ENCODE peak calls at places on chromosomes 7 and 10, in four cellular contexts. Y is HepG2, F is pancreas, V is right cardiac atrium. N is an unnamed sample.
A peak's percentile ranks its signal among the peaks of the same experiment; 100 is the strongest.

GRCh38 chr7:106344861-106345260 is 60.1 kb upstream of the NAMPT start:
- DNase-seq in F (no peak), V (no peak), Y (no peak), N (no peak)

GRCh38 chr10:6473430-6473829 is 106.6 kb downstream of the PRKCQ start:
- DNase-seq in F (no peak), V (no peak), Y (no peak), N (peak; percentile 82)

GRCh38 chr7:50793947-50794570 is 11.4 kb upstream of the GRB10 start:
- DNase-seq in Y (no peak), F (no peak), V (peak; percentile 22), N (no peak)

GRCh38 chr10:77844713-77845454 is 81.7 kb downstream of the DLG5 start:
- DNase-seq in F (no peak), Y (no peak), V (no peak), N (no peak)

GRCh38 chr10:119981826-119982225 is 89.3 kb downstream of the SEC23IP start:
- DNase-seq in F (no peak), V (no peak), Y (no peak), N (no peak)

GRCh38 chr10:28429573-28430216 is 103.2 kb upstream of the WAC start:
- DNase-seq in F (no peak), V (no peak), Y (peak; percentile 59), N (no peak)

GRCh38 chr10:106956216-106956915 is 208.1 kb downstream of the SORCS1 start:
- DNase-seq in V (no peak), F (no peak), Y (no peak), N (no peak)

GRCh38 chr10:87767253-87767652 is 50.8 kb downstream of the ATAD1 start:
- DNase-seq in V (no peak), F (no peak), Y (no peak), N (no peak)

GRCh38 chr10:21870849-21871248 is 132.7 kb downstream of the DNAJC1 start:
- DNase-seq in Y (no peak), V (no peak), F (no peak), N (no peak)

GRCh38 chr10:79079490-79080355 is 11.0 kb downstream of the ZMIZ1 start:
- DNase-seq in F (no peak), Y (no peak), V (peak; percentile 63), N (no peak)

GRCh38 chr10:82643601-82644000 is 768.6 kb downstream of the NRG3 start:
- DNase-seq in F (no peak), V (no peak), Y (no peak), N (no peak)

GRCh38 chr10:22158426-22158825 is 59.4 kb downstream of the EBLN1 start:
- DNase-seq in Y (no peak), F (no peak), V (no peak), N (no peak)

GRCh38 chr7:144404911-144405310 is 1.4 kb upstream of the NOBOX start:
- DNase-seq in Y (no peak), F (no peak), V (no peak), N (no peak)

GRCh38 chr7:140512317-140513000 is 33.2 kb upstream of the MKRN1 start:
- DNase-seq in Y (peak; percentile 46), V (peak; percentile 46), F (peak; percentile 64), N (no peak)

GRCh38 chr10:74008212-74008731 is 10.4 kb downstream of the VCL start:
- DNase-seq in F (no peak), Y (no peak), V (no peak), N (no peak)

GRCh38 chr7:120993575-120994191 is 5.2 kb downstream of the CPED1 start:
- DNase-seq in Y (no peak), V (no peak), F (no peak), N (no peak)

GRCh38 chr7:51647931-51648351 is 331.3 kb upstream of the COBL start:
- DNase-seq in F (no peak), Y (peak; percentile 49), V (peak; percentile 30), N (no peak)

GRCh38 chr10:61397175-61397986 is 55.8 kb downstream of the TMEM26 start:
- DNase-seq in F (no peak), Y (no peak), V (no peak), N (no peak)

GRCh38 chr10:48442090-48442808 is 135.8 kb downstream of the MAPK8 start:
- DNase-seq in V (no peak), Y (no peak), F (no peak), N (no peak)

GRCh38 chr7:140010194-140010895 is 52.4 kb downstream of the PARP12 start:
- DNase-seq in F (peak; percentile 42), V (no peak), Y (no peak), N (no peak)

GRCh38 chr7:65915921-65916657 is 43.2 kb downstream of the VKORC1L1 start:
- DNase-seq in Y (no peak), V (no peak), F (no peak), N (no peak)

GRCh38 chr10:60669491-60669890 is 108.8 kb upstream of the CDK1 start:
- DNase-seq in V (no peak), F (no peak), Y (no peak), N (no peak)

GRCh38 chr7:52017802-52018679 is 701.4 kb upstream of the COBL start:
- DNase-seq in F (no peak), Y (peak; percentile 58), V (no peak), N (no peak)

GRCh38 chr7:6643915-6644625 is 7.0 kb downstream of the ZNF316 start:
- DNase-seq in V (no peak), F (no peak), Y (no peak), N (no peak)

GRCh38 chr7:139734395-139734794 is 43.4 kb downstream of the HIPK2 start:
- DNase-seq in V (peak; percentile 78), Y (no peak), F (no peak), N (no peak)

GRCh38 chr10:101221479-101222246 is 7.6 kb downstream of the LBX1 start:
- DNase-seq in Y (no peak), V (no peak), F (no peak), N (no peak)

GRCh38 chr10:101222683-101223273 is 6.5 kb downstream of the LBX1 start:
- DNase-seq in F (no peak), V (no peak), Y (no peak), N (no peak)

GRCh38 chr10:101223274-101224059 is 5.8 kb downstream of the LBX1 start:
- DNase-seq in F (no peak), V (no peak), Y (no peak), N (no peak)

GRCh38 chr10:101224060-101224909 is 5.0 kb downstream of the LBX1 start:
- DNase-seq in Y (no peak), V (no peak), F (no peak), N (no peak)

DNA sequence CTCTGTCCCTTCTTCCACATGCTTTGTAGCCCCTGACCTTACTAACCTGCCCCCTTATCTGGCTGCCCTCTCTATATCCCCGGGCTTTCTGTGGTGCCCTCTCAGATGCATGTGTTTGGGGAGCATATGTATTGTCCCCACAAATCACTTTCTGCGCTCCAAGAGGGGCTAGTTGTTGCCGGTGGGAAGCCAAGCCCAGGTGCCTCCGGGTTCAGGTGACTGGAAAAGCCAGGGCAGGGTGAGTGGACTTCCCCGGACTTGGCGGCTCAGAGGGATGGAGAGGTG is 7.1 kb downstream of the LBX1 start:
- DNase-seq in Y (no peak), V (no peak), F (no peak), N (no peak)
- H3K27me3 ChIP-seq in Y (peaks cover 99% of the 10 kb centered on the region), V (no peaks in the 10 kb centered on the region), F (peaks cover 3% of the 10 kb centered on the region), N (peaks cover 54% of the 10 kb centered on the region)

GRCh38 chr7:43645699-43646226 is 62.9 kb downstream of the STK17A start:
- DNase-seq in Y (no peak), F (no peak), V (no peak), N (no peak)
- H3K27me3 ChIP-seq in Y (no peaks in the 10 kb centered on the region), F (no peaks in the 10 kb centered on the region), V (no peaks in the 10 kb centered on the region), N (no peaks in the 10 kb centered on the region)

GRCh38 chr10:133189726-133190125 is 29.7 kb downstream of the KNDC1 start:
- DNase-seq in Y (no peak), V (peak; percentile 2), F (no peak), N (no peak)
- H3K27me3 ChIP-seq in Y (peaks cover 47% of the 10 kb centered on the region), V (no peaks in the 10 kb centered on the region), F (no peaks in the 10 kb centered on the region), N (no peaks in the 10 kb centered on the region)

GRCh38 chr7:27145167-27145883 is 1.8 kb upstream of the HOXA5 start:
- DNase-seq in Y (no peak), V (no peak), F (no peak), N (no peak)
- H3K27me3 ChIP-seq in Y (no peaks in the 10 kb centered on the region), V (peaks cover 3% of the 10 kb centered on the region), F (peaks cover 14% of the 10 kb centered on the region), N (peaks cover 4% of the 10 kb centered on the region)

GRCh38 chr10:98039690-98040381 is 9.4 kb upstream of the CRTAC1 start:
- DNase-seq in V (no peak), Y (no peak), F (no peak), N (no peak)
- H3K27me3 ChIP-seq in V (no peaks in the 10 kb centered on the region), Y (peaks cover 43% of the 10 kb centered on the region), F (no peaks in the 10 kb centered on the region), N (no peaks in the 10 kb centered on the region)

DNA sequence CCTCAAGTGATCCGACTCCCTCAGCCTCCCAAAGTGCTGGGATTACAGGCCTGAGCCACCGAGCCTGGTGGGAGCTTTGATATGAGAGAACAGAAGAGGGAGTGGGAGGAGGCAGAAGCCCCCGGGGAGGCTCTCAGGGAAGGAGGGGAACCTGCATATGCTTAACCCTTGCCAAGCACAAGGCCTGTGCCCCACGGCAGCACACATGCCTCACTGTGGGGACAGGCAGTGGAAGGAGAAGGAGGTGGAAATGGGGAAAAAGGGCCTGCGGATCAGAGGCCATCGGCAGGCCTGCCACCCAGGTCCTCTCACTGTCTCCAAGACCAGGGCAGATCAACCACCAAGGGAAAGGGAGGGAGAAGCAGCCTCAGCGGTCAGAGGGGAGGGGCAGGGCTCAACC is 7.2 kb upstream of the GRID1 start:
- DNase-seq in Y (no peak), F (no peak), V (no peak), N (no peak)
- H3K27me3 ChIP-seq in Y (peaks cover 66% of the 10 kb centered on the region), F (no peaks in the 10 kb centered on the region), V (no peaks in the 10 kb centered on the region), N (no peaks in the 10 kb centered on the region)

DNA sequence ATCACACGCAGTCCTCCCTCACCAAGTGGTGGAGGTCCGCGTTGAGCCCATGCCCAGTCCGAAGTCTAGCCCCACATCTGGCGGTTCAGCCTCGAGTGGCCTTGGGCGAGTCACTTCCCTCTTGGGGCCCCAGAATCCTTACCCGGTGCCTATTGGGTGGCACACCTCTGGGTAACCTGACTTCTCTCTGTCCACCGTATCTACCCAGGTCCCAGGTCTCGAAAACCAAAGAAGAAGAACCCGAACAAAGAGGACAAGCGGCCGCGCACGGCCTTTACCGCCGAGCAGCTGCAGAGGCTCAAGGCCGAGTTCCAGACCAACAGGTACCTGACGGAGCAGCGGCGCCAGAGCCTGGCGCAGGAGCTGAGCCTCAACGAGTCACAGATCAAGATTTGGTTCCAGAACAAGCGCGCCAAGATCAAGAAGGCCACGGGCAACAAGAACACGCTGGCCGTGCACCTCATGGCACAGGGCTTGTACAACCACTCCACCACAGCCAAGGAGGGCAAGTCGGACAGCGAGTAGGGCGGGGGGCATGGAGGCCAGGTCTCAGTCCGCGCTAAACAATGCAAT is 4.3 kb downstream of the EN2 start:
- DNase-seq in V (no peak), F (no peak), Y (no peak), N (no peak)
- H3K27me3 ChIP-seq in V (no peaks in the 10 kb centered on the region), F (no peaks in the 10 kb centered on the region), Y (peaks cover 75% of the 10 kb centered on the region), N (peaks cover 4% of the 10 kb centered on the region)

DNA sequence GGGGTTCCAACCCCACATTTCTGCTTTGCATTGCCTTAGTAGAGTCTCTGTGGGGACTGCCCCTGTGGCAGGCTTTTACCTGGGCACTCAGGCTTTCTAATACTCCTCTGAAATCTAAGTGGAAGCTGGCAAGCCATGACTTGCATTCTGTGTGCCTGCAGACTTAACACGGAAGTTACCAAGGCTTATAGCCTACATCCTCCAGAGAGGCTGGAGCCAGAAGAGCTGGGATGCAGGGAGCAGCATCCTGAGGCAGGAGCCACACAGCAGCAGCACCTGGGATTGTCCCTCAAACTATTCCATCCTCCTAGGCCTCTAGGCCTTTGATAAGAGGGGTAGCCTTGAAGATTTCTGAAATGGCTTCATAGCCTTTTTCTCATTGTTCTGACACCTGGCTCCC is 22.1 kb upstream of the ABCC2 start:
- DNase-seq in V (no peak), F (no peak), Y (no peak), N (no peak)
- H3K27me3 ChIP-seq in V (no peaks in the 10 kb centered on the region), F (no peaks in the 10 kb centered on the region), Y (no peaks in the 10 kb centered on the region), N (no peaks in the 10 kb centered on the region)

N was measured in naive thymus-derived CD4-positive, alpha-beta T cell.